ENCODE peak calls at places on chromosomes 13 and 19, in nine cellular contexts. F is left lung, N is brain microvascular endothelial cell, J is colonic mucosa, X is prostate gland, Q is tibial nerve, Z is WTC11, O is GM06990, G is esophagus squamous epithelium. R is an unnamed sample.

GRCh38 chr13:71729441-71729840 is 137.6 kb downstream of the DACH1 start:
- DNase-seq in F (no peak), N (no peak), J (no peak), X (no peak), Q (no peak), Z (no peak), O (no peak), G (no peak), R (no peak)

GRCh38 chr19:32824136-32824835 is 45.3 kb downstream of the SLC7A9 start:
- DNase-seq in F (no peak), N (no peak), J (no peak), X (no peak), Q (no peak), Z (no peak), O (no peak), G (no peak), R (no peak)

GRCh38 chr19:39833160-39833463 is 850 bp downstream of the DYRK1B start:
- DNase-seq in F (no peak), N (no peak), J (no peak), X (no peak), Q (no peak), Z (no peak), O (no peak), G (no peak), R (no peak)

GRCh38 chr19:48970923-48971395 is 5.8 kb downstream of the FTL start:
- DNase-seq in F (peak), N (peak), J (peak), X (peak), Q (peak), Z (peak), O (peak), G (no peak), R (no peak)

GRCh38 chr13:105616313-105617075 is 919.0 kb downstream of the EFNB2 start:
- DNase-seq in F (no peak), N (no peak), J (no peak), X (no peak), Q (no peak), Z (no peak), O (no peak), G (no peak), R (no peak)

GRCh38 chr13:43804461-43805070 is 17.8 kb upstream of the ENOX1 start:
- DNase-seq in F (no peak), N (peak), J (peak), X (peak), Q (peak), Z (no peak), O (peak), G (no peak), R (peak)

GRCh38 chr13:32796754-32797153 is 210.5 kb downstream of the PDS5B start:
- DNase-seq in F (no peak), N (no peak), J (no peak), X (no peak), Q (no peak), Z (no peak), O (no peak), G (no peak), R (no peak)

GRCh38 chr13:110138009-110138699 is 168.8 kb downstream of the COL4A1 start:
- DNase-seq in F (peak), N (peak), J (peak), X (peak), Q (peak), Z (peak), O (peak), G (no peak), R (no peak)

GRCh38 chr13:101522607-101523006 is 70.1 kb downstream of the ITGBL1 start:
- DNase-seq in F (no peak), N (no peak), J (no peak), X (no peak), Q (no peak), Z (no peak), O (no peak), G (no peak), R (no peak)

GRCh38 chr13:77184455-77184854 is 142.4 kb downstream of the MYCBP2 start:
- DNase-seq in F (no peak), N (no peak), J (no peak), X (no peak), Q (no peak), Z (no peak), O (peak), G (no peak), R (no peak)

GRCh38 chr19:15672580-15673175 is at the start of gene CYP4F12:
- DNase-seq in F (no peak), N (no peak), J (peak), X (peak), Q (peak), Z (no peak), O (no peak), G (peak), R (peak)

GRCh38 chr13:62643007-62643483 is 1227.4 kb upstream of the PCDH20 start:
- DNase-seq in F (no peak), N (peak), J (no peak), X (no peak), Q (no peak), Z (no peak), O (no peak), G (no peak), R (no peak)

GRCh38 chr19:3335431-3336350 is 30.7 kb upstream of the NFIC start:
- DNase-seq in F (peak), N (no peak), J (peak), X (no peak), Q (peak), Z (no peak), O (no peak), G (no peak), R (no peak)

GRCh38 chr13:26838821-26839220 is 78.2 kb upstream of the GPR12 start:
- DNase-seq in F (no peak), N (no peak), J (no peak), X (no peak), Q (no peak), Z (no peak), O (no peak), G (no peak), R (no peak)

GRCh38 chr13:95676775-95677563 is at the start of gene DNAJC3:
- DNase-seq in F (peak), N (peak), J (peak), X (peak), Q (peak), Z (peak), O (peak), G (peak), R (peak)

GRCh38 chr13:100946588-100946987 is 272.0 kb upstream of the TMTC4 start:
- DNase-seq in F (no peak), N (no peak), J (no peak), X (no peak), Q (no peak), Z (no peak), O (no peak), G (no peak), R (no peak)

GRCh38 chr19:33677745-33678426 is 56.1 kb downstream of the CHST8 start:
- DNase-seq in F (no peak), N (no peak), J (no peak), X (no peak), Q (no peak), Z (peak), O (no peak), G (no peak), R (no peak)

GRCh38 chr19:8251025-8251472 is 41.9 kb downstream of the CERS4 start:
- DNase-seq in F (peak), N (no peak), J (no peak), X (peak), Q (peak), Z (no peak), O (no peak), G (no peak), R (peak)
- TF ChIP-seq CTCF in F (no peak), N (peak), J (no peak), X (peak), Q (no peak), Z (no peak), O (no peak), G (no peak), R (peak)

GRCh38 chr13:113090415-113090770 is 15.2 kb upstream of the F7 start:
- DNase-seq in F (peak), N (no peak), J (no peak), X (no peak), Q (no peak), Z (peak), O (no peak), G (no peak), R (no peak)
- TF ChIP-seq CTCF in F (no peak), N (no peak), J (no peak), X (no peak), Q (no peak), Z (no peak), O (no peak), G (no peak), R (no peak)

DNA sequence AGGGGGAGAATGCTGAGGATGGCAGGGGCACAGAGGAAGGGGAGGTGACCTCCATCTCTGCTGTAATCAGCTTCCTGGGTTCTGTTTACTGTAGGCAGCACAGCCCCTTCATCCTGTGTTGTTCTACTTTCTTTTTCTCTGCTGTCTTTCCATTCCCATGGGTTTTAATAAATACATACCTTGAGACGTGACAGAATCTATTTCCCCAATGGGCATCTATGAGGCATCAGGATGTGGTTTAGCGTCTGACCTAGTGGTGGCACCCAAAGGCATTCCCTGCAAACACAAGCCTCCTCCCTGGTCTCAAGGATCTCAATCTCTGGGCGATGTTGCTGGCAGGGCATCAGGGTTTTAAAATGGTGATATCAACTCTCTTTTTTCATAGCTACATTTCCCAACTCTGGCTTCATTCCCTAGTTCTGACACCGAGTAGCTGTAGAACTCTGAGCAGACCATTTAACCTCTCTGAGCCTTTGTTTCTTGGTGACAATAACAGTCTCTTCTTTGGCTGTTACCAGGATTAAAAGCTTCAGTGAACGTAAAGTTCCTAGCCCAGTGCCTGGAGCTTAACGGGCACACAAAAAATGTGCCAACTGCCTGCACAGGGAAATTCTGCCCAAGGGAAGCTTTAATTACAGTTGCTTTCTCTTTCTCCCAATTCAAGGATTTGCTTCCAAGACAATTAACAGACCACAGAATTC is 60.9 kb downstream of the ALOX5AP start:
- DNase-seq in F (no peak), N (peak), J (no peak), X (peak), Q (no peak), Z (no peak), O (no peak), G (no peak), R (no peak)
- TF ChIP-seq CTCF in F (no peak), N (no peak), J (no peak), X (no peak), Q (peak), Z (no peak), O (peak), G (no peak), R (no peak)

DNA sequence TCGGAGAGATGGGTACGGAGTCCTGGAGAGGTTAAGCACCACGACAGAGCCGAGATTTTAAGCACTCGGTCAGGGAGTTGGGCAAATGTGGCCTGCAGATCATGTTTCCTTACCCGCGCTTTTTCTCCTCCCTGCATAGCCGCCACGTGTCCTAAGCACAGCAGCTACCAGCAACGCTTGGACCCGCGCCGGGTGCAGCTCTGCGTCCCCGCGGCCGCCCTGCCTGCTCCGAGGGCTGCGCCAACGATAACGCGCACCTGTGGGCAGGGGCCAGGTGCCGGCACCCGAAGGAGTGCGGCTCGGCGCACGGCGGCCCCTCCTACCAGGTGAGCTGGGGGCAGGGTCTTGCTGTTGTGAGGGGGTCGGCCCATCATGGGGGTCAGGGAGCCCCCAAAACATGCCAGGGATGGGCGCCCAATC is 24.8 kb upstream of the FXYD3 start:
- DNase-seq in F (peak), N (no peak), J (no peak), X (no peak), Q (no peak), Z (peak), O (no peak), G (no peak), R (no peak)
- TF ChIP-seq CTCF in F (peak), N (no peak), J (no peak), X (no peak), Q (no peak), Z (peak), O (no peak), G (no peak), R (no peak)

GRCh38 chr19:1978346-1978894 is 37.1 kb downstream of the BTBD2 start:
- DNase-seq in F (no peak), N (no peak), J (no peak), X (no peak), Q (no peak), Z (no peak), O (no peak), G (no peak), R (peak)
- TF ChIP-seq CTCF in F (no peak), N (no peak), J (no peak), X (no peak), Q (no peak), Z (no peak), O (no peak), G (no peak), R (peak)

GRCh38 chr19:47681388-47681787 is 31.8 kb upstream of the EHD2 start:
- DNase-seq in F (no peak), N (no peak), J (no peak), X (no peak), Q (no peak), Z (no peak), O (no peak), G (no peak), R (no peak)
- TF ChIP-seq CTCF in F (no peak), N (no peak), J (no peak), X (no peak), Q (no peak), Z (no peak), O (no peak), G (no peak), R (no peak)

GRCh38 chr19:7679771-7680605 is 645 bp upstream of the TRAPPC5 start:
- DNase-seq in F (no peak), N (no peak), J (no peak), X (no peak), Q (no peak), Z (no peak), O (no peak), G (no peak), R (no peak)

GRCh38 chr19:7680606-7681335 is at the start of gene TRAPPC5:
- DNase-seq in F (peak), N (peak), J (peak), X (peak), Q (peak), Z (peak), O (peak), G (no peak), R (no peak)

GRCh38 chr19:7677664-7678311 is 898 bp downstream of the MCEMP1 start:
- DNase-seq in F (no peak), N (no peak), J (no peak), X (no peak), Q (no peak), Z (no peak), O (no peak), G (no peak), R (no peak)

GRCh38 chr19:7676854-7677253 is at the start of gene MCEMP1:
- DNase-seq in F (peak), N (no peak), J (no peak), X (no peak), Q (no peak), Z (no peak), O (no peak), G (no peak), R (no peak)

GRCh38 chr19:7679017-7679720 is 1.5 kb upstream of the TRAPPC5 start:
- DNase-seq in F (no peak), N (no peak), J (no peak), X (peak), Q (no peak), Z (no peak), O (peak), G (no peak), R (no peak)
- TF ChIP-seq CTCF in F (no peak), N (no peak), J (no peak), X (no peak), Q (no peak), Z (no peak), O (peak), G (no peak), R (peak)

DNA sequence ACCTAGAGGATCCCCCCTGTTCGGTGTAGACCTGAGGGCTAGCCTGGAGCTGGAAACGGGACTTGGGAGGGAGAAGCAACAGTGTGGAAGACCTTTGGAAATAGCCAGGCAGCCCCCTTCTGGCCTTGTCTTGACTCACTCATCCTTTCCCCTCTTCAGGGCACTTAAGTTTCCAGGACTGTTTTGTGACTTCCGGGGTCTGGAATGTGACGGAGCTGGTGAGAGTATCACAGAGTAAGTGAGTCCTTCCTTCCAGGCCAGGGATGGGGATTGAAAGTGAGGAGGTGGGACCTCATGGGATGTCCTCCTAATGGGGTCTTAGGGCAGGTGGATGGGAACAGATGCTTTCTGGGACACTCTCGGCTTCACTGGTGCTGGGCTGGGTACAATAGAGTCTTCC is 29.4 kb downstream of the LYL1 start:
- DNase-seq in F (no peak), N (no peak), J (no peak), X (no peak), Q (no peak), Z (no peak), O (no peak), G (no peak), R (no peak)
- TF ChIP-seq CTCF in F (no peak), N (no peak), J (no peak), X (no peak), Q (no peak), Z (no peak), O (no peak), G (no peak), R (no peak)